ENCODE peak calls at places on chromosomes 4 and X, in nine cellular contexts. W, A, Z, S, V, P, Q, L and I are unnamed samples. For H3K4me1, the result is how much of the 10 kb centered on the place peaks cover.

GRCh38 chr4:6134612-6135220 is 65.6 kb downstream of the JAKMIP1 start:
- DNase-seq in P (no peak), S (no peak), Q (no peak), L (peak), Z (peak), V (no peak), A (no peak), W (no peak), I (no peak)

GRCh38 chr4:88456757-88457306 is at the start of gene HERC5:
- DNase-seq in P (peak), Q (peak), V (peak), Z (peak), L (peak), W (peak), A (peak), S (peak), I (peak)

GRCh38 chr4:78121338-78121904 is 64.3 kb downstream of the FRAS1 start:
- DNase-seq in A (peak), Z (no peak), S (no peak), P (no peak), V (no peak), L (no peak), W (peak), Q (no peak), I (no peak)

GRCh38 chr4:110170861-110171260 is 27.6 kb downstream of the ELOVL6 start:
- DNase-seq in Z (no peak), A (no peak), L (peak), W (no peak), V (no peak), Q (no peak), P (no peak), S (no peak), I (no peak)

GRCh38 chr4:41507292-41507933 is 30.5 kb upstream of the LIMCH1 start:
- DNase-seq in Z (no peak), V (no peak), P (no peak), A (no peak), L (no peak), W (no peak), Q (no peak), S (no peak), I (no peak)

GRCh38 chr4:120977435-120977997 is 55.0 kb upstream of the PRDM5 start:
- DNase-seq in W (no peak), Q (peak), L (peak), P (peak), V (no peak), A (no peak), S (no peak), Z (no peak), I (peak)

GRCh38 chrX:10245901-10246696 is 89.3 kb downstream of the CLCN4 start:
- DNase-seq in L (no peak), S (no peak), V (no peak), W (no peak), A (no peak), Z (no peak), Q (no peak), P (no peak), I (no peak)

GRCh38 chr4:149796381-149796780 is 19.3 kb downstream of the IQCM start:
- DNase-seq in A (no peak), W (no peak), Q (no peak), P (no peak), Z (no peak), V (no peak), S (no peak), L (no peak), I (no peak)

GRCh38 chrX:36963069-36963808 is 44.9 kb upstream of the FAM47C start:
- DNase-seq in W (no peak), A (no peak), V (peak), Q (no peak), Z (no peak), P (no peak), L (peak), S (no peak), I (peak)
- H3K4me3 ChIP-seq in W (peak), A (no peak), V (no peak), Q (no peak), Z (no peak), P (no peak), L (peak), S (no peak), I (no peak)

DNA sequence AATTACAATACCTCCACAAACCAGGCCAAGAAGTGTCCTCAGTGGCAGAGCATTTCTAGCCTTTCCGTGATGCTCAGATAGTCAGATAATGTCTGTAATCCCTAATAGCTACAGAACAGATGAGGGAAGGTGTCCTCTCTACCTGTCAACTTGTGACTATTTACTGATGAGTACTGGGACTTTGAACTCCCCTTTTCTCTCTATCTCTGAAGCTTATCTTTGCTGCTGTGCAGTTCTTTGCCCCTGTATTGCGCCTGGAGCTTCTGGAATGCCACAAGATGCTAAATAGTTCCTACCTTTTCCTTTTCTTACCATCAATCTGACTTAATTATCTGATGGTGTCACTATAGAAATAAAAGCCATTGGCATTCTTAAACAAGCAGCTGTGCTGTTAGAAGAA is 30.5 kb downstream of the FGF2 start:
- DNase-seq in A (no peak), V (no peak), L (no peak), S (no peak), W (no peak), Z (no peak), P (no peak), Q (no peak), I (no peak)
- H3K4me1 ChIP-seq in A (under half), V (under half), L (half or more), S (under half), W (under half), Z (under half), P (under half), Q (under half), I (under half)

GRCh38 chrX:137198040-137198439 is 164.2 kb upstream of the GPR101 start:
- DNase-seq in W (no peak), Z (no peak), L (no peak), Q (no peak), S (no peak), V (no peak), A (no peak), P (no peak), I (no peak)

GRCh38 chrX:137195296-137195695 is 161.5 kb upstream of the GPR101 start:
- DNase-seq in W (no peak), L (no peak), A (no peak), P (no peak), Q (no peak), V (no peak), Z (no peak), S (no peak), I (no peak)

GRCh38 chrX:137195991-137196390 is 162.2 kb upstream of the GPR101 start:
- DNase-seq in S (no peak), Z (no peak), Q (no peak), A (no peak), L (no peak), P (no peak), W (no peak), V (no peak), I (no peak)

GRCh38 chrX:137194164-137194563 is 160.4 kb upstream of the GPR101 start:
- DNase-seq in P (peak), S (no peak), Z (no peak), L (peak), A (peak), V (no peak), W (no peak), Q (peak), I (peak)
- TF ChIP-seq CTCF in P (peak), S (peak), Z (no peak), L (peak), A (peak), V (peak), W (peak), Q (peak), I (no peak)

GRCh38 chrX:84747516-84747915 is 245.3 kb upstream of the HDX start:
- DNase-seq in A (no peak), V (no peak), L (peak), W (no peak), Q (no peak), P (no peak), S (no peak), Z (no peak), I (no peak)
- H3K4me3 ChIP-seq in A (no peak), V (no peak), L (no peak), W (no peak), Q (no peak), P (no peak), S (no peak), Z (no peak), I (no peak)

GRCh38 chr4:2837904-2838496 is 5.6 kb upstream of the ADD1 start:
- DNase-seq in Z (peak), W (peak), S (no peak), V (peak), P (peak), L (no peak), Q (peak), A (peak), I (peak)
- H3K4me1 ChIP-seq in Z (half or more), W (under half), S (under half), V (under half), P (under half), L (under half), Q (under half), A (half or more), I (under half)

GRCh38 chr4:173935622-173936405 is 347.7 kb downstream of the FBXO8 start:
- DNase-seq in P (peak), Z (no peak), W (no peak), Q (no peak), A (no peak), V (no peak), S (no peak), L (no peak), I (no peak)

GRCh38 chr4:173943547-173943946 is 339.9 kb downstream of the FBXO8 start:
- DNase-seq in Q (no peak), P (no peak), S (no peak), Z (no peak), A (no peak), L (no peak), V (no peak), W (no peak), I (no peak)

GRCh38 chr4:173934933-173935620 is 348.4 kb downstream of the FBXO8 start:
- DNase-seq in Q (no peak), W (no peak), P (no peak), Z (no peak), S (no peak), L (no peak), A (no peak), V (no peak), I (no peak)

GRCh38 chr4:173937871-173938270 is 345.6 kb downstream of the FBXO8 start:
- DNase-seq in S (no peak), P (no peak), L (no peak), Z (no peak), A (no peak), Q (no peak), V (no peak), W (no peak), I (no peak)

GRCh38 chr4:173940146-173940545 is 343.3 kb downstream of the FBXO8 start:
- DNase-seq in W (no peak), Z (no peak), L (no peak), V (no peak), S (no peak), P (no peak), Q (no peak), A (no peak), I (no peak)
- TF ChIP-seq CTCF in W (no peak), Z (no peak), L (no peak), V (no peak), S (no peak), P (no peak), Q (no peak), A (no peak), I (no peak)